ENCODE peak calls at places on chromosomes 2 and 18, in six cellular contexts. Q is IMR-90, F is uterus, P is suprapubic skin, U is stomach, R is Peyer's patch. K is an unnamed sample.

GRCh38 chr2:139585133-139585532 is 804.9 kb upstream of the NXPH2 start:
- DNase-seq in F (no peak), Q (no peak), U (no peak), R (no peak), P (no peak), K (no peak)

GRCh38 chr2:85737481-85737880 is 16.3 kb upstream of the ATOH8 start:
- DNase-seq in P (peak; percentile 94), R (no peak), F (peak; percentile 89), U (peak; percentile 59), Q (peak; percentile 87), K (peak; percentile 54)

GRCh38 chr2:158969717-158970521 is 1.5 kb downstream of the TANC1 start:
- DNase-seq in F (peak; percentile 38), Q (peak; percentile 21), U (peak; percentile 63), P (peak; percentile 65), R (peak; percentile 74), K (peak; percentile 49)

GRCh38 chr2:105768961-105769452 is 24.3 kb downstream of the NCK2 start:
- DNase-seq in Q (peak; percentile 46), P (no peak), U (no peak), R (no peak), F (no peak), K (peak; percentile 57)

GRCh38 chr2:180622122-180622918 is 358.1 kb upstream of the UBE2E3 start:
- DNase-seq in F (no peak), R (no peak), P (no peak), Q (peak; percentile 78), U (no peak), K (no peak)

GRCh38 chr2:216536725-216537124 is 38.1 kb downstream of the RPL37A start:
- DNase-seq in P (no peak), R (no peak), Q (peak; percentile 74), F (peak; percentile 58), U (no peak), K (peak; percentile 23)

GRCh38 chr2:118169359-118170005 is 81.2 kb downstream of the INSIG2 start:
- DNase-seq in F (no peak), Q (no peak), P (no peak), U (no peak), R (no peak), K (no peak)

GRCh38 chr2:240614391-240614790 is 10.9 kb upstream of the GPR35 start:
- DNase-seq in R (peak; percentile 18), F (no peak), U (no peak), Q (no peak), P (peak; percentile 44), K (no peak)

GRCh38 chr2:50529600-50530218 is 502.2 kb downstream of the NRXN1 start:
- DNase-seq in R (no peak), U (no peak), P (no peak), Q (peak; percentile 71), F (no peak), K (no peak)

GRCh38 chr18:62729487-62730386 is 14.4 kb downstream of the PHLPP1 start:
- DNase-seq in R (no peak), P (no peak), U (no peak), Q (no peak), F (no peak), K (no peak)

GRCh38 chr2:181575024-181575649 is 81.8 kb downstream of the CERKL start:
- DNase-seq in F (no peak), U (no peak), R (no peak), P (no peak), Q (no peak), K (no peak)

GRCh38 chr18:22594155-22594690 is 176.5 kb upstream of the CTAGE1 start:
- DNase-seq in Q (no peak), F (no peak), U (no peak), R (no peak), P (no peak), K (no peak)

GRCh38 chr2:186486651-186487647 is 889 bp downstream of the ZC3H15 start:
- DNase-seq in Q (peak; percentile 17), F (no peak), R (no peak), P (no peak), U (no peak), K (no peak)

GRCh38 chr2:176574415-176575236 is 305.4 kb downstream of the MTX2 start:
- DNase-seq in R (no peak), F (no peak), U (no peak), Q (no peak), P (no peak), K (no peak)

GRCh38 chr2:29462293-29462692 is 347.1 kb downstream of the CLIP4 start:
- DNase-seq in P (no peak), F (no peak), Q (peak; percentile 68), R (no peak), U (no peak), K (no peak)

GRCh38 chr2:57314682-57315081 is 731.9 kb upstream of the VRK2 start:
- DNase-seq in U (no peak), Q (no peak), P (no peak), R (no peak), F (no peak), K (no peak)

GRCh38 chr18:79586436-79587297 is 92.9 kb upstream of the CTDP1 start:
- DNase-seq in U (no peak), F (peak; percentile 15), Q (no peak), R (peak; percentile 40), P (peak; percentile 50), K (no peak)

GRCh38 chr18:9950289-9951016 is 36.6 kb downstream of the VAPA start:
- DNase-seq in Q (peak; percentile 54), F (no peak), P (no peak), U (no peak), R (no peak), K (no peak)

GRCh38 chr18:26103579-26103978 is 13.2 kb upstream of the SS18 start:
- DNase-seq in P (no peak), U (no peak), Q (no peak), F (no peak), R (no peak), K (peak; percentile 32)

GRCh38 chr2:127917916-127918315 is 32.2 kb upstream of the AMMECR1L start:
- DNase-seq in U (no peak), P (no peak), F (no peak), Q (peak; percentile 36), R (no peak), K (peak; percentile 44)

GRCh38 chr2:120809151-120809550 is 73.5 kb downstream of the GLI2 start:
- DNase-seq in R (no peak), P (no peak), U (no peak), Q (peak; percentile 54), F (no peak), K (no peak)

GRCh38 chr2:61694312-61695274 is 156.4 kb upstream of the XPO1 start:
- DNase-seq in F (peak; percentile 95), U (peak; percentile 97), P (peak; percentile 96), R (peak; percentile 95), Q (peak; percentile 75), K (peak; percentile 97)
- TF ChIP-seq POLR2A in F (peak; percentile 60), U (peak; percentile 68), P (no peak), R (peak; percentile 57), Q (no peak), K (no peak)

DNA sequence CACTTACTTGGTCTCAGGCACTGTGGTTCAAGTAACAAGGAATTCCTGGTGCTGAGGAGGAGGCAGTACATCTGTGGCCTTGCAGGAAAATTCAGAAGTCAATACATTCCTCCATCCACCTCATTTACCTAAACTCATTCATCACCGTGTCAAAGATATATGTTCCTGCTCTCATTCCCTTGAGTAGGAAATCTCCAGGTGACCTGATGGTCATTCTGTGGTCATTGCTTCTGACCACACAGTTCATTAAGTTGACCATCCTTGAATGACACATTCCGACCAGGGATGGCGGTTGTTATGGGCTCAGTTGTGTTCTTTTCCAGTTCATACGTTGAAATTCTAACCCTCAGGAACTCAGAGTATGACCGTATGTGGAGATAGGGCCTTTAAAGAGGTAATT is 2.1 kb upstream of the STK17B start:
- DNase-seq in F (no peak), U (no peak), Q (peak; percentile 23), R (no peak), P (no peak), K (no peak)
- H3K36me3 ChIP-seq in F (no peaks in the 10 kb centered on the region), U (no peaks in the 10 kb centered on the region), Q (no peaks in the 10 kb centered on the region), R (no peaks in the 10 kb centered on the region), P (no peaks in the 10 kb centered on the region), K (no peaks in the 10 kb centered on the region)

GRCh38 chr2:47076586-47077441 is 78.3 kb downstream of the STPG4 start:
- DNase-seq in P (no peak), U (no peak), F (peak; percentile 66), R (no peak), Q (peak; percentile 97), K (no peak)
- H3K27ac ChIP-seq in P (peak overlapping the region; percentile 59), U (peak overlapping the region; percentile 50), F (peak overlapping the region; percentile 80), R (peak overlapping the region; percentile 56), Q (peak overlapping the region; percentile 95), K (peak overlapping the region; percentile 44)

GRCh38 chr18:24177499-24178133 is 38.8 kb downstream of the CABYR start:
- DNase-seq in U (no peak), Q (no peak), R (no peak), F (no peak), P (no peak), K (no peak)
- TF ChIP-seq POLR2A in U (no peak), Q (no peak), R (no peak), F (no peak), P (no peak), K (no peak)

K was measured in testis.